ENCODE peak calls at places on chromosomes 3 and 15, in ten cellular contexts. O, Y, W, Z, S, K, L, R, M and B are unnamed samples.

GRCh38 chr3:160195106-160195505 is 30.1 kb upstream of the C3orf80 start:
- DNase-seq in O (no peak), Y (no peak), W (no peak), Z (no peak), S (no peak), K (no peak), L (no peak), R (no peak), M (no peak), B (no peak)

GRCh38 chr3:127473244-127474024 is 117.1 kb downstream of the TPRA1 start:
- DNase-seq in O (no peak), Y (no peak), W (peak), Z (peak), S (no peak), K (no peak), L (no peak), R (no peak), M (no peak), B (peak)

GRCh38 chr15:61038387-61038786 is 190.7 kb downstream of the RORA start:
- DNase-seq in O (no peak), Y (no peak), W (no peak), Z (no peak), S (peak), K (no peak), L (no peak), R (no peak), M (no peak), B (peak)

GRCh38 chr3:17431004-17431403 is 311.4 kb downstream of the TBC1D5 start:
- DNase-seq in O (peak), Y (no peak), W (peak), Z (no peak), S (peak), K (peak), L (no peak), R (peak), M (peak), B (no peak)

GRCh38 chr3:11651900-11652299 is 8.2 kb upstream of the VGLL4 start:
- DNase-seq in O (peak), Y (no peak), W (peak), Z (no peak), S (peak), K (peak), L (peak), R (peak), M (no peak), B (no peak)

GRCh38 chr3:184361532-184361931 is at the start of the genes CLCN2 and POLR2H:
- DNase-seq in O (peak), Y (peak), W (peak), Z (peak), S (peak), K (peak), L (peak), R (peak), M (no peak), B (peak)

GRCh38 chr15:90594297-90594696 is 64.6 kb downstream of the CRTC3 start:
- DNase-seq in O (no peak), Y (peak), W (no peak), Z (peak), S (no peak), K (no peak), L (peak), R (no peak), M (peak), B (no peak)

GRCh38 chr3:142931222-142931621 is 32.3 kb downstream of the PAQR9 start:
- DNase-seq in O (no peak), Y (no peak), W (peak), Z (no peak), S (no peak), K (peak), L (peak), R (no peak), M (no peak), B (peak)

GRCh38 chr3:146781059-146781458 is 175.9 kb upstream of the PLSCR5 start:
- DNase-seq in O (no peak), Y (no peak), W (no peak), Z (no peak), S (peak), K (no peak), L (no peak), R (no peak), M (no peak), B (no peak)

GRCh38 chr3:27721717-27722564 is at the start of gene EOMES:
- DNase-seq in O (no peak), Y (peak), W (peak), Z (peak), S (peak), K (peak), L (peak), R (peak), M (peak), B (peak)

GRCh38 chr15:87219650-87220615 is 1036.6 kb downstream of the NTRK3 start:
- DNase-seq in O (peak), Y (no peak), W (no peak), Z (no peak), S (no peak), K (peak), L (no peak), R (no peak), M (peak), B (no peak)

GRCh38 chr3:73813291-73813977 is 188.7 kb upstream of the PDZRN3 start:
- DNase-seq in O (peak), Y (no peak), W (no peak), Z (no peak), S (peak), K (no peak), L (no peak), R (no peak), M (no peak), B (peak)

GRCh38 chr3:4997946-4998345 is 18.7 kb downstream of the BHLHE40 start:
- DNase-seq in O (no peak), Y (no peak), W (no peak), Z (no peak), S (no peak), K (no peak), L (no peak), R (no peak), M (no peak), B (no peak)

GRCh38 chr3:23999012-23999641 is 54.0 kb downstream of the NR1D2 start:
- DNase-seq in O (peak), Y (peak), W (peak), Z (peak), S (peak), K (peak), L (peak), R (peak), M (no peak), B (peak)

GRCh38 chr15:82122754-82123400 is 77.1 kb upstream of the MEX3B start:
- DNase-seq in O (peak), Y (no peak), W (no peak), Z (no peak), S (peak), K (peak), L (no peak), R (peak), M (peak), B (no peak)

GRCh38 chr3:10744098-10744465 is 71.9 kb upstream of the SLC6A11 start:
- DNase-seq in O (no peak), Y (no peak), W (peak), Z (no peak), S (no peak), K (peak), L (no peak), R (no peak), M (no peak), B (peak)

GRCh38 chr3:87727783-87728182 is 331.0 kb downstream of the CGGBP1 start:
- DNase-seq in O (no peak), Y (no peak), W (no peak), Z (no peak), S (no peak), K (no peak), L (no peak), R (no peak), M (no peak), B (no peak)

GRCh38 chr3:192514754-192515660 is 212.3 kb downstream of the FGF12 start:
- DNase-seq in O (no peak), Y (no peak), W (no peak), Z (peak), S (no peak), K (no peak), L (peak), R (no peak), M (no peak), B (peak)

GRCh38 chr3:107988464-107989156 is 102.2 kb downstream of the CD47 start:
- DNase-seq in O (peak), Y (no peak), W (no peak), Z (peak), S (peak), K (peak), L (no peak), R (peak), M (peak), B (peak)

GRCh38 chr3:99895706-99896441 is 78.2 kb downstream of the CMSS1 start:
- DNase-seq in O (peak), Y (no peak), W (peak), Z (no peak), S (peak), K (peak), L (no peak), R (peak), M (peak), B (no peak)

GRCh38 chr3:30112904-30113484 is 493.4 kb upstream of the TGFBR2 start:
- DNase-seq in O (peak), Y (no peak), W (peak), Z (no peak), S (peak), K (peak), L (peak), R (peak), M (peak), B (no peak)

GRCh38 chr3:194401346-194401745 is 2.3 kb upstream of the GP5 start:
- DNase-seq in O (no peak), Y (no peak), W (no peak), Z (no peak), S (no peak), K (no peak), L (no peak), R (no peak), M (no peak), B (no peak)

GRCh38 chr15:56672721-56673120 is 60.6 kb downstream of the ZNF280D start:
- DNase-seq in O (peak), Y (no peak), W (no peak), Z (no peak), S (peak), K (no peak), L (no peak), R (no peak), M (peak), B (no peak)

GRCh38 chr3:32819581-32820348 is 2.0 kb downstream of the TRIM71 start:
- DNase-seq in O (no peak), Y (no peak), W (no peak), Z (no peak), S (no peak), K (no peak), L (no peak), R (no peak), M (no peak), B (no peak)

GRCh38 chr3:80870476-80871041 is 890.9 kb downstream of the GBE1 start:
- DNase-seq in O (no peak), Y (no peak), W (no peak), Z (no peak), S (no peak), K (no peak), L (no peak), R (no peak), M (no peak), B (no peak)

GRCh38 chr3:122230174-122230573 is 46.7 kb downstream of the CASR start:
- DNase-seq in O (no peak), Y (no peak), W (no peak), Z (no peak), S (no peak), K (peak), L (no peak), R (no peak), M (no peak), B (no peak)

GRCh38 chr3:179438836-179439235 is 12.4 kb downstream of the GNB4 start:
- DNase-seq in O (peak), Y (no peak), W (no peak), Z (peak), S (no peak), K (no peak), L (peak), R (no peak), M (no peak), B (no peak)

GRCh38 chr15:55856506-55856905 is 113.6 kb upstream of the PRTG start:
- DNase-seq in O (no peak), Y (no peak), W (no peak), Z (no peak), S (peak), K (no peak), L (no peak), R (no peak), M (no peak), B (no peak)

GRCh38 chr3:41117398-41117870 is 81.9 kb upstream of the CTNNB1 start:
- DNase-seq in O (peak), Y (peak), W (peak), Z (peak), S (peak), K (peak), L (peak), R (peak), M (peak), B (no peak)

GRCh38 chr15:45023659-45024320 is 795 bp downstream of the SORD start:
- DNase-seq in O (peak), Y (no peak), W (peak), Z (no peak), S (peak), K (peak), L (no peak), R (peak), M (no peak), B (no peak)

GRCh38 chr15:58553365-58553918 is 121.7 kb downstream of the LIPC start:
- DNase-seq in O (no peak), Y (no peak), W (no peak), Z (no peak), S (no peak), K (no peak), L (no peak), R (no peak), M (no peak), B (no peak)

GRCh38 chr3:11556851-11557644 is 86.7 kb downstream of the VGLL4 start:
- DNase-seq in O (peak), Y (no peak), W (peak), Z (no peak), S (peak), K (no peak), L (no peak), R (no peak), M (peak), B (peak)

GRCh38 chr15:33083232-33084006 is 111.1 kb downstream of the FMN1 start:
- DNase-seq in O (no peak), Y (no peak), W (no peak), Z (no peak), S (no peak), K (peak), L (no peak), R (no peak), M (peak), B (no peak)

GRCh38 chr3:180624714-180625113 is 22.8 kb downstream of the TTC14 start:
- DNase-seq in O (no peak), Y (no peak), W (no peak), Z (no peak), S (no peak), K (no peak), L (no peak), R (no peak), M (no peak), B (no peak)

GRCh38 chr3:194364652-194365434 is 4.7 kb downstream of the LRRC15 start:
- DNase-seq in O (peak), Y (no peak), W (no peak), Z (peak), S (peak), K (peak), L (no peak), R (no peak), M (peak), B (peak)